ENCODE peak calls at places on chromosomes 12 and 14, in six cellular contexts. R is endothelial cell, H is astrocyte, B is BE2C, E is ovary, Z is mucosa of descending colon. V is an unnamed sample.

GRCh38 chr12:124433147-124433874 is 134.1 kb downstream of the NCOR2 start:
- DNase-seq in E (no peak), Z (no peak), B (peak), R (no peak), H (no peak), V (no peak)

GRCh38 chr14:58747181-58747580 is 109.4 kb downstream of the DACT1 start:
- DNase-seq in B (no peak), R (no peak), E (no peak), H (peak), Z (no peak), V (no peak)

GRCh38 chr14:36223558-36223957 is 47.0 kb upstream of the PTCSC3 start:
- DNase-seq in E (no peak), B (no peak), H (no peak), R (no peak), Z (no peak), V (no peak)

GRCh38 chr12:116306536-116306935 is 29.0 kb upstream of the MED13L start:
- DNase-seq in E (no peak), R (no peak), B (no peak), H (no peak), Z (no peak), V (no peak)

GRCh38 chr12:114403690-114404450 is 2.1 kb downstream of the TBX5 start:
- DNase-seq in B (no peak), E (no peak), Z (no peak), H (no peak), R (no peak), V (no peak)

GRCh38 chr14:106083082-106083481 is 556.7 kb downstream of the TMEM121 start:
- DNase-seq in H (no peak), B (no peak), R (no peak), Z (no peak), E (no peak), V (no peak)

GRCh38 chr14:74516451-74517155 is 23.0 kb downstream of the ISCA2 start:
- DNase-seq in Z (no peak), E (peak), H (no peak), R (no peak), B (no peak), V (no peak)

GRCh38 chr12:73445658-73446324 is 1091.8 kb upstream of the ATXN7L3B start:
- DNase-seq in H (no peak), Z (no peak), B (no peak), R (no peak), E (no peak), V (no peak)

GRCh38 chr14:93712079-93712837 is 76.0 kb downstream of the PRIMA1 start:
- DNase-seq in E (no peak), R (no peak), H (no peak), Z (no peak), B (no peak), V (no peak)

GRCh38 chr14:89856871-89857345 is 97.6 kb downstream of the EFCAB11 start:
- DNase-seq in Z (peak), E (no peak), B (no peak), R (no peak), H (peak), V (no peak)

GRCh38 chr14:55963295-55963694 is 154.9 kb upstream of the PELI2 start:
- DNase-seq in E (no peak), Z (no peak), B (peak), R (no peak), H (no peak), V (no peak)

GRCh38 chr12:90954921-90955320 is at the start of gene CCER1:
- DNase-seq in B (no peak), R (no peak), Z (no peak), E (no peak), H (no peak), V (no peak)

GRCh38 chr12:65871865-65872645 is 47.8 kb downstream of the HMGA2 start:
- DNase-seq in Z (no peak), H (no peak), R (no peak), B (no peak), E (no peak), V (no peak)

GRCh38 chr14:58082491-58083098 is 69.4 kb downstream of the ARMH4 start:
- DNase-seq in H (peak), R (no peak), B (no peak), E (no peak), Z (no peak), V (no peak)

GRCh38 chr12:104709692-104710435 is 248.2 kb downstream of the SLC41A2 start:
- DNase-seq in H (no peak), B (no peak), E (no peak), Z (no peak), R (no peak), V (no peak)

GRCh38 chr12:2198088-2198501 is 145.3 kb downstream of the CACNA1C start:
- DNase-seq in Z (no peak), R (no peak), B (no peak), H (peak), E (no peak), V (no peak)

GRCh38 chr12:39622306-39622705 is 2.7 kb upstream of the ABCD2 start:
- DNase-seq in Z (no peak), R (no peak), B (no peak), H (no peak), E (no peak), V (no peak)

GRCh38 chr14:99892406-99892805 is 99.2 kb downstream of the EML1 start:
- DNase-seq in R (no peak), E (no peak), B (no peak), Z (no peak), H (peak), V (no peak)

GRCh38 chr12:47307680-47308399 is 228.1 kb upstream of the AMIGO2 start:
- DNase-seq in R (peak), E (no peak), B (peak), H (peak), Z (peak), V (no peak)

GRCh38 chr12:128266559-128267245 is at the start of gene TMEM132C:
- DNase-seq in B (no peak), Z (no peak), E (peak), R (no peak), H (no peak), V (peak)

GRCh38 chr12:19148860-19149259 is 19.3 kb downstream of the PLEKHA5 start:
- DNase-seq in Z (no peak), H (no peak), E (no peak), B (no peak), R (no peak), V (no peak)

GRCh38 chr12:54596526-54596946 is 8.1 kb upstream of the PPP1R1A start:
- DNase-seq in E (peak), B (peak), H (peak), Z (peak), R (peak), V (peak)

GRCh38 chr12:113867258-113867657 is 98.9 kb downstream of the RBM19 start:
- DNase-seq in E (no peak), R (peak), H (no peak), B (peak), Z (no peak), V (peak)

GRCh38 chr14:69941768-69942742 is 62.8 kb downstream of the SMOC1 start:
- DNase-seq in R (no peak), H (no peak), E (no peak), B (no peak), Z (no peak), V (no peak)

GRCh38 chr12:53219116-53219955 is 12.3 kb upstream of the ITGB7 start:
- DNase-seq in B (no peak), E (no peak), R (no peak), H (peak), Z (peak), V (no peak)

GRCh38 chr14:63343878-63344277 is 25.1 kb upstream of the GPHB5 start:
- DNase-seq in R (no peak), Z (no peak), B (no peak), E (no peak), H (no peak), V (no peak)

GRCh38 chr12:57543666-57544065 is 3.3 kb downstream of the DCTN2 start:
- DNase-seq in Z (no peak), B (no peak), H (no peak), R (no peak), E (no peak), V (no peak)

GRCh38 chr14:79369359-79370332 is 841.7 kb downstream of the DIO2 start:
- DNase-seq in E (no peak), Z (peak), H (peak), B (no peak), R (no peak), V (no peak)

GRCh38 chr14:91416744-91417133 is 881 bp downstream of the CCDC88C start:
- DNase-seq in H (no peak), B (no peak), Z (peak), E (no peak), R (peak), V (no peak)

GRCh38 chr14:93013368-93013719 is 90.4 kb downstream of the CHGA start:
- DNase-seq in Z (no peak), R (no peak), B (peak), H (peak), E (no peak), V (no peak)

GRCh38 chr14:72172075-72172474 is 239.8 kb downstream of the RGS6 start:
- DNase-seq in Z (no peak), B (no peak), H (no peak), R (no peak), E (no peak), V (no peak)

GRCh38 chr12:6915023-6915788 is 826 bp downstream of the ENO2 start:
- DNase-seq in E (no peak), H (no peak), B (peak), R (no peak), Z (no peak), V (peak)

GRCh38 chr12:77943466-77943865 is 112.8 kb downstream of the NAV3 start:
- DNase-seq in E (no peak), Z (no peak), B (no peak), H (peak), R (no peak), V (no peak)

DNA sequence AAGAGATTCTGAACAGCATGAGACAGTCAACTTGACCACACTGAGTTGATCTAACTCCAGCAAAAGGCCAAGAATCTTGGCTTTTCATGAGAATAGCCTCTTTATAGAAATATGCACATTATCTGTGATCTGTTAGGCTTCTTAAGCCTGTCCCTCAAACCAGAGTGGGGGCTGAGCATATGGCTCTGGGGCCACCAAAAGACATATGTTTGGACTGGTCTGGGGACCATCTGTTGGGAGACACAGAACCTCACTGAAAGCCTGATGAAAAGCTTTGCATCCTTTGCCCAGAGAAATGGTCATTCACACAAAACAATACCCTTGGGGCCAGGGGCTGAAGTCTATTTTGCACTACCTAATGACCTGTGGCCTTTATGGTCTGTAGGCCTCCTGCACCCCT is 165.3 kb upstream of the PRMT8 start:
- DNase-seq in Z (no peak), B (no peak), H (no peak), E (no peak), R (no peak), V (no peak)
- TF ChIP-seq CTCF in Z (no peak), B (no peak), H (no peak), E (no peak), R (no peak), V (no peak)

DNA sequence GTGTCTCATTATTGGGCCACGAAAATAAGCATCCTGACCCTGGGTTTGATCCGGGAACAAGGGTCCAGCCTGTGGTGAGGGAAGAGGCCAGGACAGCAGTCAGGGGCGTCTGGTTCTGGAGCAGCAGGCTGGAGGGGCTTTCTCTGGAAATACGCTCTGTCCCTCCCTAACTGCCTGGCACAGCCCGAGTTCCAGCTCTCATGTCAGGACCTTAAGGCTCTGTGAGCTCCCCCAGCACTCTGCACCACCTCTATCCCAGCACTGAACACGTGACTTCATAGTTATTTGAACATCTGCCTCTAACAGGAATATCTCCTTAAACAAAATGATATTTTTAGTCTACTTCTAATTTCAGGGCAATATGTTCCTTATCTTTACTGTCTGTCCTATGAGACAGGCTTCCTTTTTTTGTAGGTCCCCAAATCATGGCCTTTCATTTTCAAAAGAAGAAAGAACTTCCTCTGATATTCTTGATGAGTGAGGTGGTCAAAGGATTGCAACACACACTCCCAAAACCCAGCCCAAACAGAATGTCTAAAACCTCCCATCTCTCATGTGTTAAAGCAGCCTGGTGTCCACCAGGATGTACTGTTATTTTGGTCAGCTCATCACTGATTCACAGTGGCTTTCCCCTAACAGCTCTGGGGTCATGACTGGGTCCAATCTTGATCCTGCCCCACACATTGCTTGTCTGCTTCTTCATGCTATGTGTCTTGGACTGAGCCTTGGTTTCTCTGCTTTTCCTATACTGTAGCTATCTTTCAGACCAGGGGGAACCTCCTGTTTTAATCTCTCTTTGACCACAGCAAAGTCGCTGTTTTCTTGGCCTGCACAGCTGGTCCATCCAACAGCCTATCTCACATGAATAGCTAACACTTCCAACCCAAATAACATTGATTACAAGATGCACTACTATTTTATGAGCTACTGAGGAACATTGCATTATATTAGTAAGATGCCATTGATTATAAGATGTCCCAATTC is 9.8 kb downstream of the AQP6 start:
- DNase-seq in B (no peak), E (no peak), R (no peak), Z (no peak), H (no peak), V (no peak)
- TF ChIP-seq CTCF in B (no peak), E (no peak), R (no peak), Z (no peak), H (no peak), V (no peak)

GRCh38 chr12:27523642-27524488 is at the start of gene PPFIBP1:
- DNase-seq in R (peak), Z (peak), H (peak), E (peak), B (peak), V (peak)
- TF ChIP-seq CTCF in R (no peak), Z (peak), H (no peak), E (no peak), B (no peak), V (no peak)

GRCh38 chr14:68655961-68656360 is 136.9 kb downstream of the ZFP36L1 start:
- DNase-seq in R (no peak), E (no peak), Z (no peak), B (no peak), H (no peak), V (no peak)
- TF ChIP-seq CTCF in R (no peak), E (no peak), Z (no peak), B (peak), H (no peak), V (no peak)

DNA sequence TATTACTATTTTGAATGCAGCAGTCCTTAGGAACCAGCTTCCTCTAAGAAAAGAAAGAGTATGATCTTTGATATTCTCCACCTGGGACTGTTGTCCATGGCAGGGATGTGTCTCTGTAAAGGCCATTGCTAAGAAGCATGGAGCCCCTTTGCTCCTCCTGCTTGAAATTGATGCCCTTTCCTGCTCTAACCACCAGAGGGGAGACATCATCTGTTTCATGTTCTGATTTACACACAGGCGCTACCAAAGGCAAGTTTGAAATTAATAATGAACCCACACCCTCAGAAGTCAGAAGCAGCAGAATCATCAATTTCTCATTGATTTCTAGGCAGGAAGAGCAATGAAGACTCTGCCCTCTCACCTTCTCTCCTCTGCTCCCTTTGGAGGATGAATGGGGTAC is 253.8 kb downstream of the RMST start:
- DNase-seq in R (no peak), B (no peak), E (no peak), Z (no peak), H (no peak), V (no peak)
- TF ChIP-seq CTCF in R (peak), B (no peak), E (no peak), Z (no peak), H (no peak), V (peak)

DNA sequence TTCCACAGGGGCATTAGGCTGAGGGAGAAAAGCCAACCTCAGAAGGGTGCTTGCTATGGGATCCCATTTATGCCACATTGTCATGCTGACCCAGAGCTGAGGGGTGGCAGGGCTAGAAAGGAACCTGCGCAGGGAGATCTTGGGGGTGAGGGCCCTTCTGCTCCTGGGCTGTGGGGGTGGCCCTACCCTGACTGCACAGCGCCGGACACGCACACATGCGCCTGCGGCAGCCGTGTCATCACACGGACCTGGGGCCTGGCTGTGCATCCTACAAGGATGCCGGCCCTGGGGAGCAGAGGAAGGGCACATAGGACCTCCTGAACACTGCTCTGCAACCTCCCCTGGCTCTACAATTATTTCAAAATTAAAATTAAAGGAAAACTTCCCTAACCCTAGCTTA is 6.9 kb downstream of the CDCA4 start:
- DNase-seq in E (no peak), H (no peak), R (no peak), Z (no peak), B (no peak), V (no peak)
- TF ChIP-seq CTCF in E (no peak), H (no peak), R (no peak), Z (no peak), B (no peak), V (no peak)